ENCODE peak calls at places on chromosomes 11 and 22, in four cellular contexts. F is NCI-H510A; S is CD8-positive, alpha-beta T cell; T is CD4-positive, alpha-beta memory T cell. H is an unnamed sample.

GRCh38 chr11:128235446-128235845 is 351.9 kb downstream of the ETS1 start:
- DNase-seq in S (no peak), F (peak; percentile 16), T (no peak), H (no peak)

GRCh38 chr11:16785520-16786128 is 47.2 kb downstream of the C11orf58 start:
- DNase-seq in S (peak; percentile 29), F (no peak), T (peak; percentile 36), H (no peak)

GRCh38 chr11:119180729-119181676 is 4.3 kb upstream of the NHERF4 start:
- DNase-seq in S (no peak), T (no peak), F (no peak), H (no peak)

GRCh38 chr22:43110444-43110926 is at the start of gene BIK:
- DNase-seq in T (peak; percentile 32), S (peak; percentile 31), F (no peak), H (peak; percentile 78)

GRCh38 chr11:12109591-12110196 is 696 bp upstream of the MICAL2 start:
- DNase-seq in S (no peak), F (no peak), T (no peak), H (no peak)

GRCh38 chr22:24772493-24773220 is 1.9 kb downstream of the PIWIL3 start:
- DNase-seq in S (no peak), T (no peak), F (no peak), H (no peak)

GRCh38 chr11:40797981-40798380 is 661.5 kb downstream of the LRRC4C start:
- DNase-seq in T (no peak), S (no peak), F (no peak), H (no peak)

GRCh38 chr11:3130269-3131071 is 34.6 kb downstream of the OSBPL5 start:
- DNase-seq in T (no peak), S (no peak), F (no peak), H (peak; percentile 63)

H was measured in Right ventricle myocardium inferior.